ENCODE peak calls at places on chromosomes 3 and 15, in ten cellular contexts. P, V, M, J, F, E, O, I, Z and C are unnamed samples.
A peak's percentile ranks its signal among the peaks of the same experiment; 100 is the strongest.

GRCh38 chr3:5188419-5189405 is 1.2 kb downstream of the EDEM1 start:
- DNase-seq in P (no peak), V (no peak), M (peak; percentile 71), J (peak; percentile 32), F (no peak), E (no peak), O (peak; percentile 45), I (peak; percentile 11), Z (peak; percentile 67), C (peak; percentile 40)

GRCh38 chr3:64321747-64322146 is 96.5 kb upstream of the PRICKLE2 start:
- DNase-seq in P (no peak), V (peak; percentile 93), M (no peak), J (peak; percentile 84), F (peak; percentile 48), E (no peak), O (peak; percentile 22), I (peak; percentile 39), Z (no peak), C (no peak)

GRCh38 chr3:131329774-131330173 is 51.8 kb upstream of the NUDT16 start:
- DNase-seq in P (no peak), V (no peak), M (peak; percentile 9), J (no peak), F (no peak), E (no peak), O (no peak), I (no peak), Z (no peak), C (no peak)

GRCh38 chr15:63601727-63602185 is 4.6 kb downstream of the FBXL22 start:
- DNase-seq in P (no peak), V (no peak), M (no peak), J (no peak), F (no peak), E (no peak), O (peak; percentile 44), I (no peak), Z (no peak), C (no peak)

GRCh38 chr3:193960485-193961172 is 175.3 kb upstream of the HES1 start:
- DNase-seq in P (no peak), V (peak; percentile 87), M (no peak), J (no peak), F (no peak), E (no peak), O (no peak), I (no peak), Z (no peak), C (peak; percentile 56)

GRCh38 chr3:182708810-182709209 is 84.5 kb upstream of the ATP11B start:
- DNase-seq in P (no peak), V (no peak), M (no peak), J (no peak), F (no peak), E (no peak), O (no peak), I (no peak), Z (no peak), C (no peak)

GRCh38 chr3:11415099-11415498 is 142.9 kb downstream of the ATG7 start:
- DNase-seq in P (no peak), V (no peak), M (no peak), J (no peak), F (no peak), E (no peak), O (no peak), I (no peak), Z (no peak), C (no peak)

GRCh38 chr3:146543461-146544012 is 870 bp downstream of the PLSCR1 start:
- DNase-seq in P (no peak), V (peak; percentile 26), M (peak; percentile 13), J (peak; percentile 33), F (no peak), E (no peak), O (peak; percentile 52), I (no peak), Z (no peak), C (no peak)

GRCh38 chr15:52349062-52349700 is 53.6 kb upstream of the MYO5C start:
- DNase-seq in P (no peak), V (peak; percentile 44), M (no peak), J (peak; percentile 77), F (no peak), E (no peak), O (no peak), I (no peak), Z (no peak), C (no peak)

GRCh38 chr3:170502297-170502696 is 83.6 kb downstream of the SLC7A14 start:
- DNase-seq in P (no peak), V (peak; percentile 48), M (no peak), J (peak; percentile 69), F (no peak), E (no peak), O (no peak), I (peak; percentile 26), Z (no peak), C (no peak)

GRCh38 chr3:169564883-169565282 is 98.6 kb downstream of the MECOM start:
- DNase-seq in P (no peak), V (no peak), M (peak; percentile 5), J (no peak), F (no peak), E (no peak), O (no peak), I (no peak), Z (no peak), C (no peak)

GRCh38 chr15:77020348-77021087 is 25.6 kb downstream of the PSTPIP1 start:
- DNase-seq in P (no peak), V (no peak), M (no peak), J (no peak), F (no peak), E (no peak), O (no peak), I (no peak), Z (no peak), C (no peak)

GRCh38 chr3:142027713-142028112 is 121.6 kb downstream of the TFDP2 start:
- DNase-seq in P (no peak), V (peak; percentile 36), M (peak; percentile 80), J (peak; percentile 44), F (no peak), E (no peak), O (peak; percentile 25), I (peak; percentile 42), Z (no peak), C (no peak)

GRCh38 chr15:90143176-90143655 is 40.9 kb upstream of the IDH2 start:
- DNase-seq in P (peak; percentile 68), V (peak; percentile 14), M (peak; percentile 79), J (no peak), F (no peak), E (peak; percentile 95), O (peak; percentile 96), I (peak; percentile 72), Z (peak; percentile 61), C (peak; percentile 77)

GRCh38 chr3:160735801-160736200 is 20.2 kb upstream of the PPM1L start:
- DNase-seq in P (no peak), V (no peak), M (no peak), J (no peak), F (no peak), E (no peak), O (no peak), I (no peak), Z (no peak), C (no peak)

GRCh38 chr3:148797822-148798221 is 29.8 kb upstream of the CPB1 start:
- DNase-seq in P (no peak), V (no peak), M (no peak), J (no peak), F (no peak), E (no peak), O (no peak), I (no peak), Z (no peak), C (no peak)

DNA sequence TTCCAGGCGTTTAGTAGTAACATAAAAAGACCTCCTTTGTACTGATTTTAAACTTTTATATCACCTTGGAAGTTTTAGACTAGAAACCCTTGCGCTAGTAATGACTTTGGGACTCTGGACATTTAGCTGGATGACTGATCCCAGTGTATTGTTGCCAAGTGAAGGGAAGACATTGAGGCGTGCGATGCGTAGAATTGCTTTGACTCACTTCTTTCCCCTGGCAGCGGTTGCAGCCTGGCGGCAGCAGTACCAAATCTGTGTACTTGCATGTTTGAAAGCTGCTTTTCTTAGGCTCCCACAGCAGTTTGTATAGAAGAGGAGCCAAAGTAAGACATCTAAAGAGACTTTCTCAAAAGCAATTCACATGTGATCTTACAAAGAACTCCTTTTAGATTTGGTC is 151.6 kb downstream of the BBX start:
- DNase-seq in P (no peak), V (peak; percentile 82), M (no peak), J (no peak), F (no peak), E (no peak), O (no peak), I (no peak), Z (no peak), C (no peak)
- TF ChIP-seq CTCF in P (no peak), V (no peak), M (no peak), J (no peak), F (no peak), E (no peak), O (no peak), I (no peak), Z (no peak), C (no peak)

GRCh38 chr3:195839260-195840010 is 27.7 kb upstream of the MUC4 start:
- DNase-seq in P (no peak), V (no peak), M (no peak), J (no peak), F (no peak), E (peak; percentile 40), O (no peak), I (no peak), Z (no peak), C (no peak)
- TF ChIP-seq CTCF in P (no peak), V (no peak), M (no peak), J (no peak), F (no peak), E (no peak), O (no peak), I (no peak), Z (no peak), C (no peak)

DNA sequence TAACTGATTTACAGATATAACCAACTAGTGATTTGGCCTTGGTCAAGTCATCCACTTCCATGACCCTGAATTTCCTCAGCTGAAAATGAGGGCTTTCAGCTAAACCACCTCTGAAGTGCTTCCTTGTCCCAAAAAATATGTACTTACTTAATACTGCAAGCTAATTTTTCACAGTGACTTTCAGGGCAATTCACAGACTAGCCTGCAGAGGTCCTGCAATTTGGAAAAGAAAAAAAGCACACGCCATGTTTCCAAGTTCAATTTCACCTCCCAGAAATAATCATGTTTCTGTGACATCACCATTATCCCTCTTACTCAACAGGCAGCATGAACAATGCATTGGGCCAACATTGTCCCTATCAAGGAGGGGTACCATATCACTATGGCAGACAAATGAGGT is 218.2 kb downstream of the SHOX2 start:
- DNase-seq in P (no peak), V (no peak), M (no peak), J (no peak), F (no peak), E (no peak), O (no peak), I (no peak), Z (no peak), C (no peak)
- TF ChIP-seq CTCF in P (peak; percentile 12), V (no peak), M (peak; percentile 27), J (no peak), F (no peak), E (peak; percentile 2), O (no peak), I (no peak), Z (no peak), C (no peak)

DNA sequence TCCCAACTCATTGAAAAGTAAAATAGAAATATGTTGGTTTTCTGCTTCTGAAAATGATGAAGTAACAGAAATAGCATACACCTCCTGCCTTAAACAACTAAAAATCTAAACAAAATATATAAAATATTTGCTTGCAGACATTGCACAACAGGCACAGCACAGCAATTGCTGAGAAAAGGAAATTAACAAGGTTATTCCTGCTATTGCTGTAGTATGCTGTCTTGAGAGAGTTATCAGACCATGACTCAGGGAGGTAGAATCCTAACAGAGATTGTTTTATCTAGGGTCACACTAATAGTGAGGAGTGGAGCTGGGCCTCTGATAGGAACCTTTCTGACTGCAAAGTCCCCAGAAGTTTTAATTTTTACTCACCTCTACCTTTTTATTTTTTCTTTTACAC is 72.6 kb downstream of the ZBTB20 start:
- DNase-seq in P (no peak), V (peak; percentile 69), M (no peak), J (peak; percentile 32), F (peak; percentile 30), E (no peak), O (no peak), I (no peak), Z (no peak), C (no peak)
- TF ChIP-seq CTCF in P (no peak), V (no peak), M (no peak), J (no peak), F (no peak), E (no peak), O (no peak), I (no peak), Z (no peak), C (no peak)